ENCODE peak calls at places on chromosomes 16 and 17, in seven cellular contexts. F is ELR, K is neuronal stem cell, H is keratinocyte, W is C1 segment of cervical spinal cord, S is left cardiac atrium, E is heart left ventricle. N is an unnamed sample.

GRCh38 chr17:1058423-1059130 is 61.6 kb downstream of the TIMM22 start:
- DNase-seq in W (no peak), H (no peak), S (peak), E (no peak), F (peak), K (no peak), N (no peak)

GRCh38 chr17:68290955-68291835 is at the start of the genes ARSG and SLC16A6:
- DNase-seq in F (peak), E (peak), W (peak), S (peak), H (no peak), K (peak), N (peak)

GRCh38 chr16:4097826-4098240 is 18.4 kb downstream of the ADCY9 start:
- DNase-seq in K (no peak), H (no peak), S (no peak), W (no peak), F (no peak), E (no peak), N (no peak)

GRCh38 chr16:72832640-72833039 is 215.3 kb downstream of the ZFHX3 start:
- DNase-seq in S (peak), W (peak), H (peak), F (peak), E (peak), K (peak), N (peak)

GRCh38 chr16:20898938-20899502 is 1.1 kb downstream of the DCUN1D3 start:
- DNase-seq in W (no peak), H (no peak), K (no peak), S (no peak), F (peak), E (no peak), N (no peak)

GRCh38 chr17:80175411-80175810 is 5.6 kb downstream of the CARD14 start:
- DNase-seq in K (peak), F (peak), S (no peak), W (no peak), E (no peak), H (no peak), N (no peak)

GRCh38 chr16:79009911-79010310 is 590.6 kb downstream of the MAF start:
- DNase-seq in K (no peak), W (no peak), H (no peak), F (no peak), S (no peak), E (no peak), N (no peak)

GRCh38 chr17:39563476-39563875 is 44.2 kb downstream of the NEUROD2 start:
- DNase-seq in E (no peak), W (no peak), H (no peak), F (no peak), S (peak), K (peak), N (peak)

GRCh38 chr16:23771027-23771426 is 16.2 kb downstream of the CHP2 start:
- DNase-seq in K (no peak), F (no peak), H (no peak), W (no peak), S (no peak), E (no peak), N (no peak)

GRCh38 chr17:59840329-59840907 is 52.3 kb downstream of the TUBD1 start:
- DNase-seq in W (no peak), H (no peak), F (peak), S (no peak), E (no peak), K (no peak), N (no peak)

GRCh38 chr17:28086519-28086918 is 44.0 kb downstream of the NLK start:
- DNase-seq in E (no peak), K (no peak), S (no peak), H (no peak), F (peak), W (no peak), N (no peak)

GRCh38 chr17:14768923-14769322 is 468.0 kb downstream of the HS3ST3B1 start:
- DNase-seq in F (peak), E (no peak), S (no peak), H (no peak), K (no peak), W (no peak), N (no peak)

GRCh38 chr16:24309222-24309905 is 53.2 kb downstream of the CACNG3 start:
- DNase-seq in H (no peak), F (peak), K (no peak), E (no peak), W (no peak), S (peak), N (no peak)

GRCh38 chr16:71894229-71894920 is 956 bp upstream of the IST1 start:
- DNase-seq in W (peak), S (peak), F (peak), E (peak), K (peak), H (no peak), N (peak)

GRCh38 chr17:70896843-70897242 is 727.5 kb downstream of the KCNJ2 start:
- DNase-seq in F (peak), S (no peak), H (no peak), W (no peak), E (no peak), K (no peak), N (no peak)

GRCh38 chr17:6072157-6072556 is 2.0 kb downstream of the WSCD1 start:
- DNase-seq in E (no peak), W (no peak), K (no peak), S (no peak), H (no peak), F (peak), N (no peak)

GRCh38 chr17:33858682-33859081 is 396.4 kb upstream of the CCL2 start:
- DNase-seq in E (no peak), K (no peak), S (no peak), H (no peak), W (no peak), F (no peak), N (no peak)

GRCh38 chr16:87895641-87896141 is 26.4 kb upstream of the SLC7A5 start:
- DNase-seq in F (peak), S (no peak), E (no peak), W (peak), H (peak), K (no peak), N (no peak)

GRCh38 chr17:8337802-8338744 is 1.6 kb upstream of the ODF4 start:
- DNase-seq in S (no peak), F (no peak), E (no peak), K (no peak), H (no peak), W (no peak), N (no peak)

GRCh38 chr17:67779098-67779672 is 46.1 kb upstream of the BPTF start:
- DNase-seq in H (no peak), S (peak), F (peak), W (no peak), E (peak), K (peak), N (peak)

GRCh38 chr16:3656491-3657468 is 2.3 kb downstream of the DNASE1 start:
- DNase-seq in E (no peak), H (no peak), F (peak), S (no peak), K (no peak), W (no peak), N (no peak)

GRCh38 chr16:29804455-29805231 is 1.7 kb upstream of the MAZ start:
- DNase-seq in W (no peak), E (peak), H (no peak), S (peak), F (peak), K (no peak), N (no peak)

GRCh38 chr17:49576121-49576905 is 642 bp downstream of the NXPH3 start:
- DNase-seq in W (peak), S (peak), K (peak), H (no peak), F (peak), E (peak), N (peak)

GRCh38 chr17:29059281-29059680 is 16.3 kb downstream of the PIPOX start:
- DNase-seq in H (no peak), S (no peak), F (peak), W (no peak), K (no peak), E (no peak), N (no peak)

GRCh38 chr17:76458580-76459490 is 5.9 kb upstream of the UBE2O start:
- DNase-seq in H (no peak), S (peak), E (peak), F (peak), W (peak), K (no peak), N (no peak)

GRCh38 chr16:17529982-17530760 is 59.4 kb upstream of the XYLT1 start:
- DNase-seq in S (no peak), K (no peak), E (no peak), H (no peak), F (no peak), W (no peak), N (no peak)

GRCh38 chr17:59634632-59635561 is 15.2 kb downstream of the CLTC start:
- DNase-seq in K (no peak), W (no peak), F (peak), E (no peak), H (no peak), S (no peak), N (no peak)

GRCh38 chr16:71185366-71185765 is 45.2 kb downstream of the HYDIN start:
- DNase-seq in S (no peak), W (no peak), H (no peak), F (no peak), E (no peak), K (no peak), N (no peak)

GRCh38 chr17:15782809-15783208 is 50.7 kb downstream of the TBC1D26 start:
- DNase-seq in K (no peak), H (no peak), E (peak), F (peak), S (peak), W (peak), N (peak)

GRCh38 chr17:28041844-28042656 is 427 bp upstream of the NLK start:
- DNase-seq in E (no peak), S (no peak), K (no peak), W (no peak), F (peak), H (no peak), N (no peak)

GRCh38 chr16:78321611-78322010 is 222.2 kb downstream of the WWOX start:
- DNase-seq in W (no peak), S (no peak), F (no peak), K (no peak), E (no peak), H (no peak), N (no peak)

GRCh38 chr16:49592507-49593422 is 219.2 kb downstream of the C16orf78 start:
- DNase-seq in W (peak), H (no peak), S (no peak), F (peak), E (no peak), K (peak), N (peak)

GRCh38 chr16:67538666-67539101 is 10.1 kb downstream of the RIPOR1 start:
- DNase-seq in K (no peak), S (no peak), F (peak), E (no peak), W (no peak), H (no peak), N (peak)

GRCh38 chr17:4935650-4936049 is 3.6 kb downstream of the GP1BA start:
- DNase-seq in S (no peak), K (no peak), F (no peak), W (no peak), E (no peak), H (no peak), N (no peak)

GRCh38 chr16:2934450-2934849 is 22.7 kb downstream of the FLYWCH1 start:
- DNase-seq in H (no peak), E (no peak), F (no peak), S (no peak), W (no peak), K (no peak), N (no peak)

GRCh38 chr17:34169501-34169900 is 85.6 kb upstream of the CCL2 start:
- DNase-seq in K (no peak), S (no peak), F (no peak), H (no peak), W (no peak), E (no peak), N (no peak)

GRCh38 chr16:72664122-72664479 is 383.8 kb downstream of the ZFHX3 start:
- DNase-seq in W (no peak), K (peak), H (no peak), S (no peak), E (no peak), F (no peak), N (no peak)

GRCh38 chr17:55413825-55414489 is 7.7 kb downstream of the MMD start:
- DNase-seq in K (no peak), E (no peak), F (no peak), W (no peak), S (no peak), H (no peak), N (no peak)

N was measured in retina.